ENCODE peak calls at places on chromosome 4, in seven cellular contexts. One of them, this sample, is unnamed.
A peak's percentile ranks its signal among the peaks of the same experiment; 100 is the strongest.

GRCh38 chr4:121034010-121034409 is 38.3 kb downstream of the NDNF start:
- DNase-seq in vagina: no peak
- DNase-seq in HL-60: peak; percentile 50
- DNase-seq in CD8-positive, alpha-beta T cell: no peak
- DNase-seq in upper lobe of left lung: no peak
- DNase-seq in left lung: no peak
- DNase-seq in astrocyte: peak; percentile 47
- DNase-seq in this sample: no peak

GRCh38 chr4:145756244-145756643 is 76.3 kb downstream of the C4orf51 start:
- DNase-seq in vagina: no peak
- DNase-seq in HL-60: no peak
- DNase-seq in CD8-positive, alpha-beta T cell: no peak
- DNase-seq in upper lobe of left lung: no peak
- DNase-seq in left lung: no peak
- DNase-seq in astrocyte: no peak
- DNase-seq in this sample: no peak

GRCh38 chr4:19382993-19383392 is 868.7 kb upstream of the SLIT2 start:
- DNase-seq in vagina: no peak
- DNase-seq in HL-60: no peak
- DNase-seq in CD8-positive, alpha-beta T cell: no peak
- DNase-seq in upper lobe of left lung: no peak
- DNase-seq in left lung: no peak
- DNase-seq in astrocyte: peak; percentile 31
- DNase-seq in this sample: no peak

GRCh38 chr4:78432896-78433295 is 118.7 kb upstream of the ANXA3 start:
- DNase-seq in vagina: no peak
- DNase-seq in HL-60: no peak
- DNase-seq in CD8-positive, alpha-beta T cell: no peak
- DNase-seq in upper lobe of left lung: no peak
- DNase-seq in left lung: no peak
- DNase-seq in astrocyte: peak; percentile 61
- DNase-seq in this sample: no peak

GRCh38 chr4:150546286-150546685 is 35.7 kb upstream of the MAB21L2 start:
- DNase-seq in vagina: no peak
- DNase-seq in HL-60: no peak
- DNase-seq in CD8-positive, alpha-beta T cell: no peak
- DNase-seq in upper lobe of left lung: no peak
- DNase-seq in left lung: no peak
- DNase-seq in astrocyte: no peak
- DNase-seq in this sample: no peak

GRCh38 chr4:59655996-59656395 is 1544.1 kb upstream of the ADGRL3 start:
- DNase-seq in vagina: no peak
- DNase-seq in HL-60: no peak
- DNase-seq in CD8-positive, alpha-beta T cell: no peak
- DNase-seq in upper lobe of left lung: no peak
- DNase-seq in left lung: peak; percentile 18
- DNase-seq in astrocyte: no peak
- DNase-seq in this sample: no peak

GRCh38 chr4:129453524-129453923 is 357.6 kb downstream of the C4orf33 start:
- DNase-seq in vagina: no peak
- DNase-seq in HL-60: no peak
- DNase-seq in CD8-positive, alpha-beta T cell: no peak
- DNase-seq in upper lobe of left lung: no peak
- DNase-seq in left lung: no peak
- DNase-seq in astrocyte: no peak
- DNase-seq in this sample: no peak

GRCh38 chr4:174461438-174462106 is 60.7 kb downstream of the HPGD start:
- DNase-seq in vagina: no peak
- DNase-seq in HL-60: no peak
- DNase-seq in CD8-positive, alpha-beta T cell: no peak
- DNase-seq in upper lobe of left lung: no peak
- DNase-seq in left lung: no peak
- DNase-seq in astrocyte: no peak
- DNase-seq in this sample: no peak

GRCh38 chr4:29708473-29708872 is 1011.7 kb upstream of the PCDH7 start:
- DNase-seq in vagina: no peak
- DNase-seq in HL-60: no peak
- DNase-seq in CD8-positive, alpha-beta T cell: no peak
- DNase-seq in upper lobe of left lung: no peak
- DNase-seq in left lung: no peak
- DNase-seq in astrocyte: peak; percentile 0
- DNase-seq in this sample: no peak

GRCh38 chr4:21948347-21949072 is at the start of gene KCNIP4:
- DNase-seq in vagina: no peak
- DNase-seq in HL-60: no peak
- DNase-seq in CD8-positive, alpha-beta T cell: no peak
- DNase-seq in upper lobe of left lung: peak; percentile 82
- DNase-seq in left lung: peak; percentile 72
- DNase-seq in astrocyte: peak; percentile 22
- DNase-seq in this sample: no peak

GRCh38 chr4:165709526-165709925 is 163.5 kb upstream of the TLL1 start:
- DNase-seq in vagina: no peak
- DNase-seq in HL-60: no peak
- DNase-seq in CD8-positive, alpha-beta T cell: no peak
- DNase-seq in upper lobe of left lung: peak; percentile 27
- DNase-seq in left lung: no peak
- DNase-seq in astrocyte: no peak
- DNase-seq in this sample: no peak

DNA sequence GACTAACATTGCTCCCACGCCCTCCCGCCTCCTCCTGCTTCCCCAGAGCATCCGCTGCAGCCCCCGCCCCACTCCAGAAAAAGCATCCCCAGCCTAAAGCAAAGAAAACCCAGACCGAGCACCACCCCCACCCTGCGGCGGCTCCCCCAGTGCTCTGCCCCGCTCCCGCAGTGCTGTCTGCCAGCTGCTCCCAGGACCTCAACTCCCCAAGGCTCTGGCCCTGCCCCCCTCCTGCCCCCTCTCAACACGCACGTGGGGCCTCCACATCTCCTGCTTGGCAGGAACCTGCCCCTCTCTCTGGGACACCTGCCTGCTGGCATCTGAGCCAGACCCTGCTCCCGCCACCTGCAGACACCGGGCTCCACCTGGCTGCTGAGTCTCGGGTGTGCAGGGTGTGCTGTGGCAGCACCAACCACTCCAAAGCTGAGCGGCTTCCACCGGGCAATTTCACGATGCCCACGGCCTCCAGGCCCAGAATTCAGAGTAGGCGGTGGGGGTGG is 79.4 kb downstream of the FAM53A start:
- DNase-seq in vagina: no peak
- DNase-seq in HL-60: no peak
- DNase-seq in CD8-positive, alpha-beta T cell: peak; percentile 51
- DNase-seq in upper lobe of left lung: no peak
- DNase-seq in left lung: peak; percentile 71
- DNase-seq in astrocyte: no peak
- DNase-seq in this sample: no peak
- TF ChIP-seq CTCF in vagina: no peak
- TF ChIP-seq CTCF in HL-60: no peak
- TF ChIP-seq CTCF in CD8-positive, alpha-beta T cell: peak; percentile 31
- TF ChIP-seq CTCF in upper lobe of left lung: no peak
- TF ChIP-seq CTCF in left lung: no peak
- TF ChIP-seq CTCF in astrocyte: no peak
- TF ChIP-seq CTCF in this sample: peak; percentile 52

GRCh38 chr4:7712021-7712420 is 227.6 kb downstream of the AFAP1 start:
- DNase-seq in vagina: no peak
- DNase-seq in HL-60: no peak
- DNase-seq in CD8-positive, alpha-beta T cell: no peak
- DNase-seq in upper lobe of left lung: no peak
- DNase-seq in left lung: peak; percentile 67
- DNase-seq in astrocyte: no peak
- DNase-seq in this sample: no peak

GRCh38 chr4:7711330-7711963 is 228.2 kb downstream of the AFAP1 start:
- DNase-seq in vagina: no peak
- DNase-seq in HL-60: no peak
- DNase-seq in CD8-positive, alpha-beta T cell: no peak
- DNase-seq in upper lobe of left lung: no peak
- DNase-seq in left lung: peak; percentile 61
- DNase-seq in astrocyte: no peak
- DNase-seq in this sample: no peak

GRCh38 chr4:7710126-7710525 is 229.5 kb downstream of the AFAP1 start:
- DNase-seq in vagina: no peak
- DNase-seq in HL-60: no peak
- DNase-seq in CD8-positive, alpha-beta T cell: no peak
- DNase-seq in upper lobe of left lung: no peak
- DNase-seq in left lung: peak; percentile 61
- DNase-seq in astrocyte: no peak
- DNase-seq in this sample: no peak

GRCh38 chr4:7708981-7709380 is 230.7 kb downstream of the AFAP1 start:
- DNase-seq in vagina: no peak
- DNase-seq in HL-60: no peak
- DNase-seq in CD8-positive, alpha-beta T cell: no peak
- DNase-seq in upper lobe of left lung: no peak
- DNase-seq in left lung: peak; percentile 52
- DNase-seq in astrocyte: peak; percentile 19
- DNase-seq in this sample: no peak

DNA sequence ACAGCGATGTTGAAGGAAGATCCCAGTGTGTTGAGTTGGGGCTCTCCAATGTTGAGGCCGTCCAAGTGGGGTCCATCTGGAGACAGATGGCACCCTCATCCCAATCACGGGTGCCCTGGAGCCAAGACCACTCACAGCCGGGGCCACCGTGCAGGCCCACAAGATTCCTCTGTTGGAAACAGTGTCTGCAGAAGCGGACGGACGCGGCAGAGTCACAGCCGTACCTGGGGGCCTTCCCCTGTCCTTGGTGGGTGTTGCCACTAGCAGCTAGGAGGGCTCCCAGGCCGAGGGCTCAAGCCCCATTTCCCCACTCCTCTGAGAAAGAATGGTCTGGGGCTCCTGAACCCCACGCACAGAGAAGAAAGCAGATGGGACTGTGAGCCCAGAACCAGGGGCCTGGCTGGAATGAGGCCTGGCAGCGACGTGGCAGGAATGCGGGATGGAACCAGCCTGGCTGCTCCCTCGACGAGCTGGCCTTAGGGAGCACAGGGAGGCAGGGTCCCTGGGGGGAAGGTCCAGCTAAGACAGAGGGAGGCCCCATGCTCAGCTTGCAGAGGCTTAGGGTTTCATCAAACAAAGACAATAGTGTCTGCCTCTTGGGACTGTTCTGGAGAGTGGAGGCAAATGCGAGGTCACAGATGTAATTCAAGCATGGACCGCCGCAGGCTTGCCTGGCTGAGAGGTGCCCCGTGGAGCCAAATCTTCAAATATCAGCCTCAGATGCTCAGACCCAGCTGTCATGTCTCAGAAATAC is 228.9 kb downstream of the AFAP1 start:
- DNase-seq in vagina: no peak
- DNase-seq in HL-60: no peak
- DNase-seq in CD8-positive, alpha-beta T cell: no peak
- DNase-seq in upper lobe of left lung: no peak
- DNase-seq in left lung: peak; percentile 75
- DNase-seq in astrocyte: no peak
- DNase-seq in this sample: no peak
- H3K27ac ChIP-seq in vagina: no peak overlapping the region
- H3K27ac ChIP-seq in HL-60: no peak overlapping the region
- H3K27ac ChIP-seq in CD8-positive, alpha-beta T cell: no peak overlapping the region
- H3K27ac ChIP-seq in upper lobe of left lung: no peak overlapping the region
- H3K27ac ChIP-seq in left lung: no peak overlapping the region
- H3K27ac ChIP-seq in astrocyte: no peak overlapping the region
- H3K27ac ChIP-seq in this sample: no peak overlapping the region

DNA sequence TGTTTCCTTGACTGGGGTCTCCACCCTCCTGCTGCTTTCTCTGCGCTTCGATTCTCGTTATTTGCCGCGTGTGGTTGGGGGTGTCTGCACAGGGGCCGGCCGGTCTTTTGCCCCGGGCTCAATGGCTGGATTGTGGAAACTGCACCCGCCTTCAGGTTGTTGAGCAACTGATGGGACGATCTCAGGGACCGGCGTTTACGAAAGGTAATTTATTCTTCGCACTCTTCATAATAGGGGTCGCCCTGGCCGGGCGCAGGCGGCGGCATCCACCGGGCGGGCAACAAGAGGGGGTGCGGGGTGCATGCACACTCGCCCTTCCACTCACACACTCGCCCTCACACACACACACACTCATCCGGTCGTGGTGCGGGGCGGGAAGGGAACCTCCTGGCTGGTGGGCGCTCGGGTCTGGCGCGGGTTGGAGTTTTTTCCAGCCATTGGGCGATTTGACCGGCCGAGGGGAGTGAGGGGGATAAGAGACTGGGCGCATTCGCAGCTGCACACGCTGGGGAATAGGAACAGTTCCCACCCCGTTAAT is 1.5 kb downstream of the ADGRL3 start:
- DNase-seq in vagina: no peak
- DNase-seq in HL-60: no peak
- DNase-seq in CD8-positive, alpha-beta T cell: no peak
- DNase-seq in upper lobe of left lung: peak; percentile 77
- DNase-seq in left lung: peak; percentile 74
- DNase-seq in astrocyte: no peak
- DNase-seq in this sample: no peak
- TF ChIP-seq CTCF in vagina: no peak
- TF ChIP-seq CTCF in HL-60: no peak
- TF ChIP-seq CTCF in CD8-positive, alpha-beta T cell: no peak
- TF ChIP-seq CTCF in upper lobe of left lung: no peak
- TF ChIP-seq CTCF in left lung: no peak
- TF ChIP-seq CTCF in astrocyte: no peak
- TF ChIP-seq CTCF in this sample: no peak

GRCh38 chr4:153929651-153930050 is 140.8 kb upstream of the SFRP2 start:
- DNase-seq in vagina: no peak
- DNase-seq in HL-60: no peak
- DNase-seq in CD8-positive, alpha-beta T cell: no peak
- DNase-seq in upper lobe of left lung: no peak
- DNase-seq in left lung: no peak
- DNase-seq in astrocyte: no peak
- DNase-seq in this sample: no peak
- H3K27ac ChIP-seq in vagina: no peak overlapping the region
- H3K27ac ChIP-seq in HL-60: no peak overlapping the region
- H3K27ac ChIP-seq in CD8-positive, alpha-beta T cell: no peak overlapping the region
- H3K27ac ChIP-seq in upper lobe of left lung: no peak overlapping the region
- H3K27ac ChIP-seq in left lung: no peak overlapping the region
- H3K27ac ChIP-seq in astrocyte: no peak overlapping the region
- H3K27ac ChIP-seq in this sample: no peak overlapping the region

GRCh38 chr4:81375745-81376144 is 96.0 kb downstream of the RASGEF1B start:
- DNase-seq in vagina: no peak
- DNase-seq in HL-60: no peak
- DNase-seq in CD8-positive, alpha-beta T cell: no peak
- DNase-seq in upper lobe of left lung: no peak
- DNase-seq in left lung: peak; percentile 32
- DNase-seq in astrocyte: no peak
- DNase-seq in this sample: no peak
- TF ChIP-seq CTCF in vagina: no peak
- TF ChIP-seq CTCF in HL-60: no peak
- TF ChIP-seq CTCF in CD8-positive, alpha-beta T cell: no peak
- TF ChIP-seq CTCF in upper lobe of left lung: no peak
- TF ChIP-seq CTCF in left lung: no peak
- TF ChIP-seq CTCF in astrocyte: no peak
- TF ChIP-seq CTCF in this sample: no peak

This sample was measured in CD4-positive, alpha-beta T cell.